ENCODE peak calls at places on chromosomes 7 and 10, in six cellular contexts. T is ovary; A is CD4-positive, CD25-positive, alpha-beta regulatory T cell; U is AG04450; C is neuronal stem cell; I is heart right ventricle. R is an unnamed sample.

GRCh38 chr10:24645784-24646183 is 77.9 kb downstream of the ARHGAP21 start:
- DNase-seq in T (no peak), A (no peak), U (no peak), C (no peak), I (no peak), R (no peak)

GRCh38 chr10:79022565-79023488 is 45.9 kb upstream of the ZMIZ1 start:
- DNase-seq in T (peak; percentile 51), A (no peak), U (no peak), C (no peak), I (peak; percentile 69), R (peak; percentile 80)

GRCh38 chr10:47400251-47400650 is 16.2 kb upstream of the ZNF488 start:
- DNase-seq in T (no peak), A (no peak), U (no peak), C (no peak), I (no peak), R (no peak)

GRCh38 chr7:105638324-105638723 is 57.0 kb upstream of the EFCAB10 start:
- DNase-seq in T (no peak), A (no peak), U (no peak), C (no peak), I (no peak), R (no peak)

GRCh38 chr10:124449170-124450009 is 445 bp downstream of the NKX1-2 start:
- DNase-seq in T (no peak), A (no peak), U (no peak), C (no peak), I (no peak), R (no peak)

GRCh38 chr7:51318886-51319579 is 2.4 kb upstream of the COBL start:
- DNase-seq in T (no peak), A (no peak), U (no peak), C (no peak), I (no peak), R (no peak)

GRCh38 chr10:44383749-44384600 is 922 bp downstream of the CXCL12 start:
- DNase-seq in T (peak; percentile 53), A (no peak), U (no peak), C (no peak), I (peak; percentile 54), R (peak; percentile 73)

GRCh38 chr7:140333209-140333608 is 65.1 kb downstream of the SLC37A3 start:
- DNase-seq in T (no peak), A (no peak), U (no peak), C (no peak), I (no peak), R (no peak)

GRCh38 chr7:156224441-156225225 is 412.4 kb upstream of the SHH start:
- DNase-seq in T (no peak), A (no peak), U (no peak), C (no peak), I (no peak), R (no peak)

GRCh38 chr10:103859161-103860141 is 4.1 kb upstream of the SH3PXD2A start:
- DNase-seq in T (peak; percentile 61), A (peak; percentile 37), U (no peak), C (peak; percentile 65), I (no peak), R (peak; percentile 59)

GRCh38 chr7:26049081-26049480 is 102.9 kb upstream of the NFE2L3 start:
- DNase-seq in T (no peak), A (no peak), U (no peak), C (no peak), I (no peak), R (no peak)

GRCh38 chr7:151834281-151835035 is 42.5 kb downstream of the PRKAG2 start:
- DNase-seq in T (no peak), A (no peak), U (no peak), C (no peak), I (no peak), R (no peak)

GRCh38 chr10:79380125-79380917 is 33.1 kb downstream of the PPIF start:
- DNase-seq in T (peak; percentile 61), A (no peak), U (no peak), C (no peak), I (no peak), R (peak; percentile 49)

GRCh38 chr7:151003572-151003971 is 12.8 kb downstream of the NOS3 start:
- DNase-seq in T (no peak), A (no peak), U (no peak), C (no peak), I (no peak), R (no peak)

GRCh38 chr7:82593780-82594179 is 150.2 kb upstream of the CACNA2D1 start:
- DNase-seq in T (no peak), A (no peak), U (no peak), C (no peak), I (no peak), R (no peak)

GRCh38 chr10:24467605-24468004 is 256.1 kb downstream of the ARHGAP21 start:
- DNase-seq in T (no peak), A (no peak), U (no peak), C (no peak), I (no peak), R (no peak)

GRCh38 chr10:6059506-6059905 is 2.7 kb downstream of the IL2RA start:
- DNase-seq in T (no peak), A (no peak), U (no peak), C (no peak), I (no peak), R (no peak)

GRCh38 chr10:95755511-95756004 is 405 bp upstream of the ENTPD1 start:
- DNase-seq in T (no peak), A (no peak), U (no peak), C (no peak), I (no peak), R (peak; percentile 18)

GRCh38 chr10:67808706-67809105 is 29.3 kb downstream of the DNAJC12 start:
- DNase-seq in T (no peak), A (no peak), U (no peak), C (no peak), I (no peak), R (no peak)

GRCh38 chr7:86908948-86909347 is 150.5 kb downstream of the ELAPOR2 start:
- DNase-seq in T (no peak), A (no peak), U (no peak), C (no peak), I (no peak), R (no peak)

GRCh38 chr10:17780727-17781126 is 28.4 kb upstream of the MRC1 start:
- DNase-seq in T (no peak), A (no peak), U (no peak), C (no peak), I (no peak), R (no peak)

GRCh38 chr10:43861966-43862751 is 213.5 kb upstream of the ZNF32 start:
- DNase-seq in T (no peak), A (no peak), U (peak; percentile 84), C (no peak), I (no peak), R (no peak)

GRCh38 chr10:103715430-103715829 is 139.9 kb downstream of the SH3PXD2A start:
- DNase-seq in T (no peak), A (no peak), U (peak; percentile 67), C (no peak), I (no peak), R (no peak)

GRCh38 chr10:18312385-18313145 is 172.3 kb downstream of the CACNB2 start:
- DNase-seq in T (peak; percentile 38), A (no peak), U (no peak), C (no peak), I (no peak), R (no peak)

GRCh38 chr10:1149793-1150637 is 93.8 kb downstream of the WDR37 start:
- DNase-seq in T (peak; percentile 40), A (no peak), U (no peak), C (no peak), I (no peak), R (no peak)

GRCh38 chr7:34734786-34735185 is 76.8 kb downstream of the NPSR1 start:
- DNase-seq in T (no peak), A (no peak), U (no peak), C (no peak), I (no peak), R (no peak)
- H3K4me3 ChIP-seq in T (no peak overlapping the region), A (no peak overlapping the region), U (no peak overlapping the region), C (no peak overlapping the region), I (no peak overlapping the region), R (no peak overlapping the region)

DNA sequence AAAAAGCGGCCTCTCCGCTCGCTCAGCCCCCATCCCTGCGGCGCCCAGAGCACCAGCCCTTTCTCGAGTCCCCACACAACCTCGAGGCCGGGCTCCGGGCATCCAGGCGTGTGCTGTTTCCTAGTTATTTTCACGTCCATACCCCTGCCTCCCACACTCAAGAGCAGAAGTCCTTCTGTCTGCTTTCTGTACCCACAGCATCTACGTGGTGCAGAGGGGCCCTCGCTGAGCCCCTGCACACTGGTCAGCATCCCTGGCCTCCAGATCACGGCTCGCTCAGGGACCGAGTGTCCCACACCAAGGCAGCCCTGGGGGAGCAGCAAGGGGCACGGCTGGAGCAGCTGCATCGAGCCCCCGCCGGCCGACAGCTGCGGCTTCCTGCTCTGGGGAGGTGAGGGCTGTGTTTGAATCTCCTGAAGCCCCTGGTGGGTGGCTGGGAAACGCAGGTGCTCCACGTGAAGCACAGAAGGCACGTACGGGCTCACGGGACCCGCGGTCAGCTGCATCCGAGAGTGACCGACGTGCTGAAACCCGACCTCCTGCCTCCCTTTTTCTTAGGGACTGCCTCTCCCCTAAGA is 333.1 kb downstream of the DNAJB6 start:
- DNase-seq in T (no peak), A (no peak), U (no peak), C (no peak), I (no peak), R (no peak)
- H3K9me3 ChIP-seq in T (no peaks in the 10 kb centered on the region), A (no peaks in the 10 kb centered on the region), U (peaks cover 86% of the 10 kb centered on the region), C (no peaks in the 10 kb centered on the region), I (no peaks in the 10 kb centered on the region), R (no peaks in the 10 kb centered on the region)

DNA sequence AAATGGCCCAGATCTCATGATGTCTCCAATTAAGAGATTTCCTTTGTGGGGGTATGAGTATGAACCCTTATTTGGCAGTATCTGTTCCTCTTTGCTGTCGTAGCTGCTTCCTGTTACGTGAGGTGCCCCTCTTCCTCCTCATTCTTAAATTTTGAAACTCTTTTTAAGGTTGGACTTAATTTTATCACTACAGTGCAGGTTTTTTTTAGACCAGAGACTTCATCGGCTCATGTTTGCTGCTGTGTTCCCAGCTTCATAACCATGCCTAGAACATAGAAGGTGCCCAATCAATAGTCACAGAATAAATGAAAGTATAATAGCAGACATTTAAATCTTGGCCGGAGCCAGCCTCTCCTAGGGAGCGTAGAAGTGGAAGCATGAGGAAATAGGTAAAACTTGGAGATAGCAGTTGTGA is 2.4 kb downstream of the MIOS start:
- DNase-seq in T (no peak), A (no peak), U (no peak), C (no peak), I (no peak), R (no peak)
- H3K4me3 ChIP-seq in T (no peak overlapping the region), A (peak overlapping the region; percentile 95), U (no peak overlapping the region), C (no peak overlapping the region), I (no peak overlapping the region), R (peak overlapping the region; percentile 80)

GRCh38 chr7:17269345-17270221 is 28.9 kb upstream of the AHR start:
- DNase-seq in T (no peak), A (no peak), U (no peak), C (no peak), I (no peak), R (no peak)
- H3K9me3 ChIP-seq in T (no peaks in the 10 kb centered on the region), A (peaks cover 35% of the 10 kb centered on the region), U (peaks cover 15% of the 10 kb centered on the region), C (peaks cover 14% of the 10 kb centered on the region), I (no peaks in the 10 kb centered on the region), R (no peaks in the 10 kb centered on the region)